ENCODE peak calls at places on chromosomes 12 and 14, in seven cellular contexts. K is esophagus squamous epithelium; Q is tibial nerve; P is stomach; D is CD8-positive, alpha-beta T cell; U is testis; R is CD8-positive, alpha-beta memory T cell. N is an unnamed sample.
A peak's percentile ranks its signal among the peaks of the same experiment; 100 is the strongest.

GRCh38 chr14:94753067-94753466 is 16.8 kb downstream of the GSC start:
- DNase-seq in K (no peak), Q (no peak), P (no peak), D (no peak), U (no peak), R (no peak), N (no peak)

GRCh38 chr14:34356267-34356660 is 105.8 kb downstream of the SPTSSA start:
- DNase-seq in K (no peak), Q (no peak), P (no peak), D (no peak), U (no peak), R (no peak), N (no peak)

GRCh38 chr12:117857632-117858274 is 111.0 kb downstream of the KSR2 start:
- DNase-seq in K (no peak), Q (peak; percentile 27), P (peak; percentile 49), D (no peak), U (peak; percentile 69), R (peak; percentile 12), N (no peak)

GRCh38 chr12:29429999-29430698 is 49.2 kb upstream of the ERGIC2 start:
- DNase-seq in K (no peak), Q (no peak), P (no peak), D (no peak), U (no peak), R (no peak), N (no peak)

GRCh38 chr12:77237896-77238295 is 172.5 kb upstream of the E2F7 start:
- DNase-seq in K (no peak), Q (no peak), P (no peak), D (no peak), U (no peak), R (no peak), N (no peak)

GRCh38 chr12:121443911-121444841 is 44.3 kb downstream of the RNF34 start:
- DNase-seq in K (no peak), Q (no peak), P (no peak), D (no peak), U (no peak), R (no peak), N (no peak)

GRCh38 chr14:105193916-105194782 is 13.0 kb upstream of the NUDT14 start:
- DNase-seq in K (no peak), Q (no peak), P (no peak), D (peak; percentile 63), U (no peak), R (no peak), N (no peak)

GRCh38 chr12:122850695-122851350 is 15.6 kb downstream of the HIP1R start:
- DNase-seq in K (no peak), Q (no peak), P (no peak), D (peak; percentile 12), U (no peak), R (no peak), N (no peak)

GRCh38 chr14:27090716-27091115 is 492.9 kb upstream of the NOVA1 start:
- DNase-seq in K (no peak), Q (no peak), P (no peak), D (no peak), U (peak; percentile 14), R (no peak), N (no peak)

GRCh38 chr12:52390739-52391617 is 5.5 kb upstream of the KRT84 start:
- DNase-seq in K (no peak), Q (no peak), P (no peak), D (no peak), U (peak; percentile 45), R (no peak), N (peak; percentile 70)

GRCh38 chr14:105999361-106000028 is 473.1 kb downstream of the TMEM121 start:
- DNase-seq in K (no peak), Q (no peak), P (peak; percentile 68), D (peak; percentile 85), U (peak; percentile 93), R (peak; percentile 64), N (peak; percentile 73)

GRCh38 chr12:39574378-39574777 is 45.2 kb downstream of the ABCD2 start:
- DNase-seq in K (no peak), Q (no peak), P (no peak), D (no peak), U (no peak), R (no peak), N (no peak)

GRCh38 chr12:6996040-6996441 is 22.2 kb downstream of the LPCAT3 start:
- DNase-seq in K (no peak), Q (no peak), P (no peak), D (no peak), U (no peak), R (no peak), N (no peak)

GRCh38 chr12:64120568-64120967 is 101.5 kb downstream of the KICS2 start:
- DNase-seq in K (no peak), Q (no peak), P (no peak), D (no peak), U (no peak), R (no peak), N (no peak)

GRCh38 chr12:49587174-49587908 is 18.1 kb downstream of the FAM186B start:
- DNase-seq in K (no peak), Q (no peak), P (no peak), D (no peak), U (peak; percentile 2), R (no peak), N (no peak)

GRCh38 chr12:50597200-50598195 is 92.7 kb downstream of the DIP2B start:
- DNase-seq in K (no peak), Q (no peak), P (peak; percentile 39), D (peak; percentile 46), U (peak; percentile 46), R (peak; percentile 22), N (no peak)

GRCh38 chr12:104457746-104458644 is 1.2 kb downstream of the CHST11 start:
- DNase-seq in K (no peak), Q (no peak), P (peak; percentile 41), D (peak; percentile 68), U (peak; percentile 40), R (peak; percentile 58), N (peak; percentile 62)

GRCh38 chr12:133010657-133011297 is 24.6 kb downstream of the ZNF26 start:
- DNase-seq in K (no peak), Q (no peak), P (no peak), D (no peak), U (no peak), R (peak; percentile 5), N (no peak)

DNA sequence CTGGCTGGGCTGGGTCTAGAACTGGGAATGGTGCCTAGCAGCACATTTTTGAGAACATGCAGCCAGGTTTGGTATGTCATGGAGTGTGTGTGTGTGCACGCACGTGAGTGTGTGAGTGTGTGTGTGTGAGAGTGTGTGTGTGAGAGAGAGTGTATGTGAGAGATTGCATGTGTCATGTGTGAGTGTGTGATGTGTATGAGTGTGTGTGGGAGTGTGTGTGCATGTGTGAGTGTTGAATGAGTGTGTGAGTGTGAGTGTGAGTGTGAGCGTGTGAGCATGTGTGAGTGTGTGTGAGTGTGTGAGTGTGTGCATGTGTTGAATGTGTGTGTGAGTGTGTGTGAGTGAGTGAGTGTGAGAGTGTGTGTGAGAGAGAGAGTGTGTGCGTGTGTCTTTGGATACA is 108.9 kb upstream of the ETV6 start:
- DNase-seq in K (no peak), Q (no peak), P (no peak), D (no peak), U (no peak), R (no peak), N (no peak)
- H3K27ac ChIP-seq in K (no peak overlapping the region), Q (no peak overlapping the region), P (no peak overlapping the region), D (no peak overlapping the region), U (no peak overlapping the region), R (no peak overlapping the region), N (no peak overlapping the region)

GRCh38 chr12:30739020-30739419 is 15.7 kb downstream of the CAPRIN2 start:
- DNase-seq in K (no peak), Q (no peak), P (no peak), D (no peak), U (no peak), R (no peak), N (no peak)

GRCh38 chr12:30746190-30746589 is 8.6 kb downstream of the CAPRIN2 start:
- DNase-seq in K (no peak), Q (no peak), P (no peak), D (no peak), U (no peak), R (no peak), N (no peak)

GRCh38 chr12:30740274-30740673 is 14.5 kb downstream of the CAPRIN2 start:
- DNase-seq in K (no peak), Q (no peak), P (no peak), D (no peak), U (no peak), R (no peak), N (no peak)
- H3K36me3 ChIP-seq in K (no peaks in the 10 kb centered on the region), Q (peaks cover 45% of the 10 kb centered on the region), P (peaks cover 34% of the 10 kb centered on the region), D (no peaks in the 10 kb centered on the region), U (no peaks in the 10 kb centered on the region), R (no peaks in the 10 kb centered on the region), N (no peaks in the 10 kb centered on the region)

GRCh38 chr12:32756476-32757158 is 920 bp upstream of the YARS2 start:
- DNase-seq in K (no peak), Q (no peak), P (no peak), D (no peak), U (peak; percentile 29), R (no peak), N (no peak)

GRCh38 chr12:32755654-32756475 is at the start of gene YARS2:
- DNase-seq in K (peak; percentile 55), Q (peak; percentile 90), P (peak; percentile 97), D (peak; percentile 88), U (peak; percentile 98), R (peak; percentile 83), N (peak; percentile 97)

GRCh38 chr12:32755051-32755653 is 545 bp downstream of the YARS2 start:
- DNase-seq in K (peak; percentile 27), Q (peak; percentile 41), P (peak; percentile 72), D (peak; percentile 72), U (peak; percentile 83), R (peak; percentile 75), N (peak; percentile 87)

GRCh38 chr12:32754101-32754500 is 1.6 kb downstream of the YARS2 start:
- DNase-seq in K (no peak), Q (no peak), P (no peak), D (no peak), U (no peak), R (no peak), N (no peak)

GRCh38 chr12:32753605-32754004 is 2.1 kb downstream of the YARS2 start:
- DNase-seq in K (no peak), Q (no peak), P (no peak), D (no peak), U (no peak), R (no peak), N (no peak)
- H3K4me3 ChIP-seq in K (no peak overlapping the region), Q (no peak overlapping the region), P (peak overlapping the region; percentile 98), D (no peak overlapping the region), U (no peak overlapping the region), R (no peak overlapping the region), N (no peak overlapping the region)

DNA sequence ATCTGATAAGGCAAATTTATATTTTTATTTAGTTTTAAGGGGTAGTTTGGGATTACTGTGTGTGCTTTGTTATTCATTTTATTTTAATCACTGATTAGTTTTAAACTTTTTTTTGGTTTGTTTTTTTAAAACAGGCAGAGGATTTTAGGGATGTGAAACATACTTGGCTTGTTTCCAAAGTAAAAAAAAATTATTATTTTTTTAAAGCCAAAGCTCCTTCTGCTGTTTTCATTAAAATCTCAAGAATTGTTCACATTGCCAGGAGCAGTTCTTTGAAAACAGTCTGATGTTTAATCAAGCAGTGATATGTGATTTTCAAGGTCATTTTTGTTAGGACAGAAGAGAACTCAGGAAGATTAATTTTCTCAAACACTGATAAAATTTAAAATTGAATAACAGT is 11.2 kb downstream of the TTC8 start:
- DNase-seq in K (no peak), Q (no peak), P (no peak), D (no peak), U (no peak), R (no peak), N (no peak)
- H3K27ac ChIP-seq in K (no peak overlapping the region), Q (no peak overlapping the region), P (no peak overlapping the region), D (no peak overlapping the region), U (peak overlapping the region; percentile 84), R (no peak overlapping the region), N (no peak overlapping the region)